ENCODE peak calls at places on chromosomes 11 and 22, in eight cellular contexts. One of them, this sample, is unnamed.

GRCh38 chr11:12725047-12725862 is 51.0 kb downstream of the TEAD1 start:
- DNase-seq in esophagus muscularis mucosa: no peak
- DNase-seq in A549: no peak
- DNase-seq in transverse colon: no peak
- DNase-seq in ovary: no peak
- DNase-seq in tibial nerve: no peak
- DNase-seq in HepG2: no peak
- DNase-seq in K562: no peak
- DNase-seq in this sample: no peak

GRCh38 chr11:70901951-70902521 is 350.3 kb downstream of the SHANK2 start:
- DNase-seq in esophagus muscularis mucosa: no peak
- DNase-seq in A549: no peak
- DNase-seq in transverse colon: no peak
- DNase-seq in ovary: no peak
- DNase-seq in tibial nerve: no peak
- DNase-seq in HepG2: no peak
- DNase-seq in K562: no peak
- DNase-seq in this sample: no peak

GRCh38 chr22:32106930-32107329 is 52.2 kb downstream of the C22orf42 start:
- DNase-seq in esophagus muscularis mucosa: peak
- DNase-seq in A549: no peak
- DNase-seq in transverse colon: no peak
- DNase-seq in ovary: no peak
- DNase-seq in tibial nerve: no peak
- DNase-seq in HepG2: no peak
- DNase-seq in K562: peak
- DNase-seq in this sample: no peak

GRCh38 chr11:20047006-20047405 is 113.3 kb downstream of the DBX1 start:
- DNase-seq in esophagus muscularis mucosa: no peak
- DNase-seq in A549: no peak
- DNase-seq in transverse colon: no peak
- DNase-seq in ovary: no peak
- DNase-seq in tibial nerve: no peak
- DNase-seq in HepG2: no peak
- DNase-seq in K562: no peak
- DNase-seq in this sample: no peak

GRCh38 chr11:125433454-125434121 is 62.5 kb downstream of the FEZ1 start:
- DNase-seq in esophagus muscularis mucosa: no peak
- DNase-seq in A549: peak
- DNase-seq in transverse colon: peak
- DNase-seq in ovary: peak
- DNase-seq in tibial nerve: no peak
- DNase-seq in HepG2: peak
- DNase-seq in K562: peak
- DNase-seq in this sample: no peak

GRCh38 chr11:36455658-36456111 is 54.4 kb downstream of the TRAF6 start:
- DNase-seq in esophagus muscularis mucosa: no peak
- DNase-seq in A549: peak
- DNase-seq in transverse colon: peak
- DNase-seq in ovary: peak
- DNase-seq in tibial nerve: peak
- DNase-seq in HepG2: no peak
- DNase-seq in K562: peak
- DNase-seq in this sample: peak

GRCh38 chr11:116207349-116207748 is 565.4 kb downstream of the BUD13 start:
- DNase-seq in esophagus muscularis mucosa: no peak
- DNase-seq in A549: no peak
- DNase-seq in transverse colon: no peak
- DNase-seq in ovary: no peak
- DNase-seq in tibial nerve: no peak
- DNase-seq in HepG2: no peak
- DNase-seq in K562: no peak
- DNase-seq in this sample: no peak

GRCh38 chr11:102614485-102614884 is 10.6 kb downstream of the MMP20 start:
- DNase-seq in esophagus muscularis mucosa: no peak
- DNase-seq in A549: peak
- DNase-seq in transverse colon: no peak
- DNase-seq in ovary: no peak
- DNase-seq in tibial nerve: no peak
- DNase-seq in HepG2: no peak
- DNase-seq in K562: no peak
- DNase-seq in this sample: no peak

GRCh38 chr11:76978239-76978638 is 56.0 kb upstream of the B3GNT6 start:
- DNase-seq in esophagus muscularis mucosa: no peak
- DNase-seq in A549: no peak
- DNase-seq in transverse colon: no peak
- DNase-seq in ovary: no peak
- DNase-seq in tibial nerve: no peak
- DNase-seq in HepG2: no peak
- DNase-seq in K562: no peak
- DNase-seq in this sample: no peak

GRCh38 chr11:10858505-10859360 is 880 bp upstream of the ZBED5 start:
- DNase-seq in esophagus muscularis mucosa: peak
- DNase-seq in A549: no peak
- DNase-seq in transverse colon: peak
- DNase-seq in ovary: no peak
- DNase-seq in tibial nerve: peak
- DNase-seq in HepG2: peak
- DNase-seq in K562: peak
- DNase-seq in this sample: peak

GRCh38 chr11:86517557-86517956 is 142.9 kb downstream of the CCDC81 start:
- DNase-seq in esophagus muscularis mucosa: peak
- DNase-seq in A549: no peak
- DNase-seq in transverse colon: no peak
- DNase-seq in ovary: no peak
- DNase-seq in tibial nerve: no peak
- DNase-seq in HepG2: no peak
- DNase-seq in K562: no peak
- DNase-seq in this sample: no peak

GRCh38 chr11:75557649-75558494 is 4.2 kb upstream of the SERPINH1 start:
- DNase-seq in esophagus muscularis mucosa: no peak
- DNase-seq in A549: no peak
- DNase-seq in transverse colon: peak
- DNase-seq in ovary: peak
- DNase-seq in tibial nerve: no peak
- DNase-seq in HepG2: no peak
- DNase-seq in K562: peak
- DNase-seq in this sample: no peak

GRCh38 chr11:75553889-75554257 is 8.2 kb upstream of the SERPINH1 start:
- DNase-seq in esophagus muscularis mucosa: no peak
- DNase-seq in A549: no peak
- DNase-seq in transverse colon: no peak
- DNase-seq in ovary: no peak
- DNase-seq in tibial nerve: peak
- DNase-seq in HepG2: no peak
- DNase-seq in K562: no peak
- DNase-seq in this sample: no peak

GRCh38 chr11:75555079-75555811 is 6.8 kb upstream of the SERPINH1 start:
- DNase-seq in esophagus muscularis mucosa: no peak
- DNase-seq in A549: no peak
- DNase-seq in transverse colon: no peak
- DNase-seq in ovary: peak
- DNase-seq in tibial nerve: no peak
- DNase-seq in HepG2: no peak
- DNase-seq in K562: no peak
- DNase-seq in this sample: no peak

GRCh38 chr11:75553182-75553581 is 8.9 kb upstream of the SERPINH1 start:
- DNase-seq in esophagus muscularis mucosa: no peak
- DNase-seq in A549: no peak
- DNase-seq in transverse colon: no peak
- DNase-seq in ovary: peak
- DNase-seq in tibial nerve: no peak
- DNase-seq in HepG2: no peak
- DNase-seq in K562: no peak
- DNase-seq in this sample: no peak

DNA sequence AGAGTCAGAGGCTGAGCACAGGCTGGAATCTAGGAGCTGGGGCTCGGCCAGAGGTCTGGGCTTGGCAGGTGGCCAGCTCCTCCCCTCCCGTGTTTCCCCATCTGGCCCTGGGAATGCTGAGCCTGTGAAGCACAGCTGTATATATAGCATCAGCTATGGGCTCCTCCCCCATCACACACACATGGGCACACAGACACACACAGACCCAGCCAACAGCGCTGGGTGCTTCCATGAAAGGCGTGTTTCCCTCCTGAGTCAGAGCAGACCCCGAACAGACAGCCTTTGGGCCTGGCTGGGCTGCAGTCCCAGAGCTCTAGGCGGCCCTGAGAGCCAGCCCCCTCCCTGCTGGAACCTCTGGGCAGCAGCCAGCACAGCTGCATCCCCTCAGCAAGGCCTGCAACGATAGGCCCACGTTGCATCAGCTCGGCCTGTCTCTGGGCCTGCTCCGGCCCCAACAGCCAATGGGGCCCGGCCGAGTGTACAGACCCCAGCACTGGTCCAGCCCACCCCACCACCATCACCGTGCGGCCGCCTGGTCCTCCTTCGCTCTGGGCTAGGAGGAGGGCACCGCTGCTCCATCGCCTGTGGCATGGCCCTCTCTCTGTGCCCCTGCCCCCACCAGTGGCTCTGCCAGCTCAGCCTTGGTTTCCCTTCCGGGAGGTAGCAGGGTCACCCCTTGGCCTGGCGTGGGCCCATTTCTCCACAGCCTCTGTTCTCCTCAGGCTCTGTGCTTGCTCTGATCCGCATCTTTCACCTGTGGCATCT is 7.6 kb upstream of the SERPINH1 start:
- DNase-seq in esophagus muscularis mucosa: peak
- DNase-seq in A549: no peak
- DNase-seq in transverse colon: peak
- DNase-seq in ovary: peak
- DNase-seq in tibial nerve: peak
- DNase-seq in HepG2: peak
- DNase-seq in K562: peak
- DNase-seq in this sample: peak
- TF ChIP-seq EP300 in esophagus muscularis mucosa: no peak
- TF ChIP-seq EP300 in A549: no peak
- TF ChIP-seq EP300 in transverse colon: no peak
- TF ChIP-seq EP300 in ovary: peak
- TF ChIP-seq EP300 in tibial nerve: no peak
- TF ChIP-seq EP300 in HepG2: no peak
- TF ChIP-seq EP300 in K562: no peak
- TF ChIP-seq EP300 in this sample: no peak

GRCh38 chr22:29305836-29306174 is 645 bp upstream of the GAS2L1 start:
- DNase-seq in esophagus muscularis mucosa: no peak
- DNase-seq in A549: no peak
- DNase-seq in transverse colon: no peak
- DNase-seq in ovary: no peak
- DNase-seq in tibial nerve: no peak
- DNase-seq in HepG2: no peak
- DNase-seq in K562: no peak
- DNase-seq in this sample: no peak
- H3K4me3 ChIP-seq in esophagus muscularis mucosa: peak
- H3K4me3 ChIP-seq in A549: peak
- H3K4me3 ChIP-seq in transverse colon: peak
- H3K4me3 ChIP-seq in ovary: no peak
- H3K4me3 ChIP-seq in tibial nerve: peak
- H3K4me3 ChIP-seq in HepG2: no peak
- H3K4me3 ChIP-seq in K562: no peak
- H3K4me3 ChIP-seq in this sample: peak

GRCh38 chr11:16605971-16606783 is 132.3 kb upstream of the C11orf58 start:
- DNase-seq in esophagus muscularis mucosa: peak
- DNase-seq in A549: peak
- DNase-seq in transverse colon: peak
- DNase-seq in ovary: peak
- DNase-seq in tibial nerve: peak
- DNase-seq in HepG2: peak
- DNase-seq in K562: peak
- DNase-seq in this sample: peak

GRCh38 chr11:16603245-16603644 is 135.2 kb upstream of the C11orf58 start:
- DNase-seq in esophagus muscularis mucosa: no peak
- DNase-seq in A549: no peak
- DNase-seq in transverse colon: no peak
- DNase-seq in ovary: no peak
- DNase-seq in tibial nerve: no peak
- DNase-seq in HepG2: no peak
- DNase-seq in K562: peak
- DNase-seq in this sample: no peak

GRCh38 chr11:16605440-16605970 is 132.9 kb upstream of the C11orf58 start:
- DNase-seq in esophagus muscularis mucosa: no peak
- DNase-seq in A549: no peak
- DNase-seq in transverse colon: peak
- DNase-seq in ovary: peak
- DNase-seq in tibial nerve: peak
- DNase-seq in HepG2: no peak
- DNase-seq in K562: peak
- DNase-seq in this sample: no peak

GRCh38 chr11:16604784-16605439 is 133.5 kb upstream of the C11orf58 start:
- DNase-seq in esophagus muscularis mucosa: no peak
- DNase-seq in A549: no peak
- DNase-seq in transverse colon: peak
- DNase-seq in ovary: peak
- DNase-seq in tibial nerve: peak
- DNase-seq in HepG2: no peak
- DNase-seq in K562: peak
- DNase-seq in this sample: peak

GRCh38 chr11:16603890-16604783 is 134.3 kb upstream of the C11orf58 start:
- DNase-seq in esophagus muscularis mucosa: no peak
- DNase-seq in A549: no peak
- DNase-seq in transverse colon: peak
- DNase-seq in ovary: peak
- DNase-seq in tibial nerve: peak
- DNase-seq in HepG2: no peak
- DNase-seq in K562: peak
- DNase-seq in this sample: no peak
- TF ChIP-seq POLR2A in esophagus muscularis mucosa: no peak
- TF ChIP-seq POLR2A in A549: no peak
- TF ChIP-seq POLR2A in transverse colon: no peak
- TF ChIP-seq POLR2A in ovary: no peak
- TF ChIP-seq POLR2A in tibial nerve: no peak
- TF ChIP-seq POLR2A in HepG2: no peak
- TF ChIP-seq POLR2A in K562: peak
- TF ChIP-seq POLR2A in this sample: no peak

DNA sequence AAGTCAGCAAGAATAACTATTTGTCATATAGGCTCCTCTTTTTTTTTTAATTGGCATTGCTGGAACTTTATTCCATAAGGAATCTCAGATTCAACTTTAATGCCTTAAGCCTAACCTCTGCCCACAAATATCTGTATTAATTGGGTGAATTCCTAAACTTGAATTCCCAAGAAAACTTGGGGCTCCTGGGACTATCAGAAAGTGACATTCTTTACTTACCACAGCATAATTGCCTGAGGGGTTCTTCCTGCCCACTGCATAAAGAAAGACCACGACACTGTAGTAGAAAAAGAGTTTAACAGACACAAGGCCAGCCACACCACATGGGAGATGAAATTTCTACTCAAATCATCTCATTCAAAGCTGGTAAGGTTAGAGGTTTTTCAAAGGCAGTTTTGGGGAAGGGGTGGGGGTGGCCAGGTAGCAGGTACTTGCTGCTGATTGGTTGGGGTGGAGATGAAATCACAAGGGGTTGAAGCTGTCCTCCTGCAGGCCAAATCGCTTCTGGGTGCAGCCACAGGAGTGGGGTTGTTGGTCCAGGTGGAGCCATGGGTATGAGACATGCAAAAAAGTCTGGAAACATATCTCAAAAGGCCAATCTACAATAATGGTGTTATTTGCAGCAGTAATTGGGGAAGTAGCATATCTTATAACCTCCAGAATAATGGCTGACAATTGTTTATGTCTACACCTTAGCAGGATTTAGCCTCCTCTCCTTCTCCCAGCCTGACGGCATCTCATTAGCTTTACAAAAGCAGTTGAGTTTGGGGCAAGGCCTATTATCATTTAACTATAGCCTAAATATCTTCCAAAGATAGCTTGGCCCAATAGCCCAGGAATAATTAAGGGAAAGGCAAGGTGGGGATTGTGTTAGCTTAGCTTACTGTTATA is 4.8 kb upstream of the NLRP10 start:
- DNase-seq in esophagus muscularis mucosa: no peak
- DNase-seq in A549: no peak
- DNase-seq in transverse colon: no peak
- DNase-seq in ovary: no peak
- DNase-seq in tibial nerve: no peak
- DNase-seq in HepG2: no peak
- DNase-seq in K562: no peak
- DNase-seq in this sample: no peak
- TF ChIP-seq EP300 in esophagus muscularis mucosa: no peak
- TF ChIP-seq EP300 in A549: no peak
- TF ChIP-seq EP300 in transverse colon: no peak
- TF ChIP-seq EP300 in ovary: no peak
- TF ChIP-seq EP300 in tibial nerve: no peak
- TF ChIP-seq EP300 in HepG2: no peak
- TF ChIP-seq EP300 in K562: no peak
- TF ChIP-seq EP300 in this sample: no peak

This sample was measured in suprapubic skin.